ENCODE peak calls at places on chromosome 10, in five cellular contexts. O is upper lobe of left lung, R is HFF-Myc, Z is ascending aorta, P is brain microvascular endothelial cell. Y is an unnamed sample.

GRCh38 chr10:34862892-34863291 is 47.8 kb upstream of the PARD3 start:
- DNase-seq in R (no peak), P (no peak), Z (no peak), O (no peak), Y (no peak)

GRCh38 chr10:14093735-14094484 is 236.8 kb downstream of the FRMD4A start:
- DNase-seq in O (no peak), P (peak; percentile 14), R (no peak), Z (no peak), Y (no peak)

GRCh38 chr10:59885430-59886134 is 20.8 kb downstream of the CCDC6 start:
- DNase-seq in O (no peak), P (no peak), R (no peak), Z (no peak), Y (no peak)

GRCh38 chr10:78853864-78854263 is 214.9 kb upstream of the ZMIZ1 start:
- DNase-seq in Z (peak; percentile 2), O (no peak), R (no peak), P (no peak), Y (no peak)

GRCh38 chr10:98431016-98431415 is 15.7 kb downstream of the HPS1 start:
- DNase-seq in Z (no peak), R (no peak), P (no peak), O (no peak), Y (no peak)

GRCh38 chr10:100209303-100209702 is 20.1 kb downstream of the CHUK start:
- DNase-seq in R (no peak), Z (no peak), P (peak; percentile 40), O (no peak), Y (no peak)

GRCh38 chr10:34358729-34359128 is 456.4 kb downstream of the PARD3 start:
- DNase-seq in Z (no peak), R (no peak), O (no peak), P (no peak), Y (no peak)

GRCh38 chr10:122567056-122567660 is 6.6 kb downstream of the DMBT1 start:
- DNase-seq in O (no peak), Z (no peak), R (no peak), P (peak; percentile 6), Y (no peak)

GRCh38 chr10:28171468-28172235 is 131.2 kb downstream of the MPP7 start:
- DNase-seq in P (no peak), Z (no peak), O (no peak), R (no peak), Y (no peak)

GRCh38 chr10:88974446-88975376 is 15.9 kb upstream of the FAS start:
- DNase-seq in R (no peak), O (no peak), Z (no peak), P (no peak), Y (no peak)

GRCh38 chr10:122333037-122333436 is 41.5 kb upstream of the PLEKHA1 start:
- DNase-seq in R (no peak), P (no peak), Z (no peak), O (no peak), Y (no peak)

GRCh38 chr10:94075521-94075920 is 81.8 kb downstream of the PLCE1 start:
- DNase-seq in R (no peak), P (no peak), Z (no peak), O (no peak), Y (no peak)

GRCh38 chr10:113045155-113046055 is 95.4 kb downstream of the TCF7L2 start:
- DNase-seq in R (no peak), Z (no peak), O (peak; percentile 46), P (peak; percentile 95), Y (no peak)

GRCh38 chr10:111872591-111872990 is 311.0 kb downstream of the GPAM start:
- DNase-seq in R (no peak), O (no peak), P (no peak), Z (no peak), Y (no peak)

GRCh38 chr10:52644678-52645434 is 127.7 kb downstream of the MBL2 start:
- DNase-seq in Z (no peak), O (no peak), R (peak; percentile 38), P (peak; percentile 49), Y (no peak)

GRCh38 chr10:130300608-130301025 is 164.4 kb downstream of the GLRX3 start:
- DNase-seq in P (no peak), R (no peak), Z (no peak), O (peak; percentile 89), Y (no peak)

GRCh38 chr10:29737209-29737565 is 102.4 kb upstream of the SVIL start:
- DNase-seq in P (no peak), O (no peak), Z (no peak), R (no peak), Y (no peak)

GRCh38 chr10:33306756-33307519 is 27.5 kb downstream of the NRP1 start:
- DNase-seq in P (peak; percentile 18), R (no peak), Z (no peak), O (no peak), Y (no peak)

GRCh38 chr10:99353182-99353581 is 24.0 kb downstream of the CNNM1 start:
- DNase-seq in P (no peak), Z (no peak), O (no peak), R (no peak), Y (no peak)

GRCh38 chr10:120581496-120581895 is 124.5 kb downstream of the PLPP4 start:
- DNase-seq in P (no peak), Z (no peak), O (no peak), R (no peak), Y (no peak)

GRCh38 chr10:127492607-127493250 is 56.4 kb upstream of the NPS start:
- DNase-seq in Z (no peak), P (peak; percentile 2), O (no peak), R (no peak), Y (no peak)

GRCh38 chr10:132544744-132545658 is 7.4 kb downstream of the INPP5A start:
- DNase-seq in Z (no peak), R (no peak), O (peak; percentile 56), P (no peak), Y (no peak)

GRCh38 chr10:124010563-124011131 is 82.8 kb downstream of the CHST15 start:
- DNase-seq in O (peak; percentile 73), P (no peak), Z (no peak), R (no peak), Y (no peak)

GRCh38 chr10:79248341-79248931 is 98.8 kb upstream of the PPIF start:
- DNase-seq in R (no peak), O (no peak), Z (peak; percentile 84), P (peak; percentile 65), Y (no peak)

GRCh38 chr10:113735913-113736312 is 15.6 kb upstream of the PLEKHS1 start:
- DNase-seq in Z (no peak), P (no peak), O (no peak), R (no peak), Y (no peak)

GRCh38 chr10:84997870-84998269 is 669.5 kb downstream of the CCSER2 start:
- DNase-seq in R (no peak), O (no peak), P (no peak), Z (no peak), Y (no peak)

GRCh38 chr10:13604641-13605040 is 17.9 kb downstream of the PRPF18 start:
- DNase-seq in Z (no peak), P (no peak), R (no peak), O (no peak), Y (no peak)

GRCh38 chr10:96692427-96692826 is 27.9 kb downstream of the PIK3AP1 start:
- DNase-seq in P (no peak), Z (no peak), R (no peak), O (no peak), Y (no peak)

GRCh38 chr10:96693431-96693830 is 26.9 kb downstream of the PIK3AP1 start:
- DNase-seq in R (no peak), P (no peak), O (no peak), Z (no peak), Y (no peak)

GRCh38 chr10:96691761-96692160 is 28.6 kb downstream of the PIK3AP1 start:
- DNase-seq in Z (no peak), O (no peak), R (no peak), P (no peak), Y (no peak)

GRCh38 chr10:96688789-96689188 is 31.5 kb downstream of the PIK3AP1 start:
- DNase-seq in Z (no peak), P (no peak), O (no peak), R (no peak), Y (no peak)

DNA sequence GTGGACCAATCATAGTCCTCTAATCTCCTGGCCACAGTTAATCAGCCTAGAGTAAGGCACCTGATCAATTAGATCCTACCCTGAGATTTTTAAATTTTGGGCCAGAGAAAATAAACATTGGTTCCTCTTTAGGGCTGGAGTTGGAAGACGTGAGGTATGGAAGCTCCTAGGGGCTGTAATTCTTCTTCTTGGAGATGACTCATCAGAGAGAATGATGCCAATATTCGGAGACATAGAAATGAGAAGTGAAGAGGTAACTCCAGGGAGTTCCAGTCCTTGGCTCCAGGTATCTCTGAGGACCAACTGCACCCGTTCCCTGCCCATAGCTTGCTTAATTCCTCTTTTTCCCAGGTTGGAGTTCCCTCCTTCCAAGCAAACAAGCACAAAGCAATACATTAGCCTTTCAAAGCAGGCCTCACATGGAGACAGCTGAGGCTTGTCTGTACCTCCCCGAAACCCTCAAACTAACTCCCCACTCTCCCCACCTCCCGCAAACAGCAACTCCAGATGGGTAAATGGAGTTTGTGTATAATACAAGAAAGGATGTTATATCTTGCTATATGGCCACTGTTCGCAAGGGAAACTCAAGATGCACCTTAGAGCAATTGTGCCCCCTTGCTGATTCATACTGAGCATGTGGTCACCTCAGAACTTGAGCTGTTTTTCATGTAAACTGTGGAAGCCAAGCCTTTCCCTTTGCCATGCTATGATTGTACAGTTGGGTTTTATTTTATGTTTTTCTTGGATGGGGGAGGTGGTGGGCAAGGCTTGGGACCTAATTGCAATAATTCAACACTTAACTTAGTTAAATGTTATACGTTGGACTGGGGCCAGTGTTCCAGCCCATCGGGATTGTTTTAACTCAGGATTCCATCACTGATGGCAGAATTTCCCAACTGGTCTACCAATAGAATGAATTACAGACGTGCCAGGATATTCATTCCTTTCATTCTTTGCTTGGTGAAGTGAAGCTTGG is 29.3 kb downstream of the PIK3AP1 start:
- DNase-seq in O (no peak), P (no peak), Z (no peak), R (no peak), Y (no peak)
- TF ChIP-seq CTCF in O (no peak), P (peak; percentile 11), Z (no peak), R (no peak), Y (peak; percentile 13)

GRCh38 chr10:26503911-26504310 is 65.8 kb downstream of the APBB1IP start:
- DNase-seq in Z (no peak), R (no peak), O (no peak), P (no peak), Y (no peak)
- TF ChIP-seq CTCF in Z (no peak), R (no peak), O (no peak), P (peak; percentile 28), Y (no peak)

DNA sequence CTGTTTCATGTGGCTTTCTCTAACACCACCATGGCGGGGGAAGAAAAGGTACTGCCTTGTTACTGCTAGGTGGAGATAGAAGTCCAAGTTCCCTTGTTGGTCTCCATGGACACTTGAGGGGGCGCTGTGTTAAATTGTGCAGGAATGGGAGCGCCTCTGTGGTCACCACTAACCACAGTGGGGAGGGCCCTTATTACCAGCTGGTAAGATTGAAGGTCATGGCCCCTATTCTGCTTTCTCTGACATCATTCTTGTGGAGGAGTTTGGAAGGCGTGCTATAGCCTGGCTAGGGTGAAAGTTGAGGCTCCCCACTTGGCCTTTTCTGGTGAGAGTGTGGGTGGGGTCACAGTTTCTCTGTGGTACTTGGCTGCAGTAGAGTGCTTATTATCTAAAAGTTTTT is 14.9 kb upstream of the MXI1 start:
- DNase-seq in Z (no peak), O (no peak), P (no peak), R (no peak), Y (no peak)
- TF ChIP-seq CTCF in Z (no peak), O (no peak), P (peak; percentile 34), R (peak; percentile 20), Y (no peak)

DNA sequence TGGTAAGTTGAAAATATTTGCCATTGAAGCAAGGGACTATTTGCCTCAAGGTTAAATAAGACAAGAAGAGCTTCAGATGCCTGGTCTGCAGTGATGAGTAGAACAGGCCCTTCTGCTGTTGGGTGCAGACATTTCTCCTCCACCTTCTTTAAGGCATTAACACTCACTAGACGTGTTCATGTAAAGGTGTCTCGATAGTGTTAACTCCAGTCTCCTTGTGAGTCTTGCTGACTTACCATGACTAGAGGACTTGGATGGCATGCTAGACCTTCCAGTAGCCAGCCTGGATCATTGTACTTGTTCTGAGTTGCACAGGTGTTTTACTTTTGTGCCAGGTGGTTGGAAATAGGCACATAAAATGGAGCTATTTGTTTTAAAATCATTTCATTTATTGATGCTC is 15.4 kb upstream of the AKR1C3 start:
- DNase-seq in Z (no peak), P (no peak), O (no peak), R (no peak), Y (no peak)
- TF ChIP-seq CTCF in Z (no peak), P (no peak), O (no peak), R (no peak), Y (no peak)

Y was measured in natural killer cell.